ENCODE peak calls at places on chromosomes 6 and 20, in ten cellular contexts. M is foreskin keratinocyte; Q is heart right ventricle; I is A549; D is CD8-positive, alpha-beta T cell; R is coronary artery; L is brain microvascular endothelial cell; E is GM12878; Y is HCT116; H is HepG2. S is an unnamed sample.

GRCh38 chr6:46042355-46042999 is 26.8 kb upstream of the CLIC5 start:
- DNase-seq in M (no peak), Q (peak; percentile 36), I (peak; percentile 8), D (no peak), R (no peak), L (peak; percentile 50), E (no peak), Y (peak; percentile 58), H (peak; percentile 27), S (peak; percentile 36)

GRCh38 chr6:145544031-145544430 is 191.3 kb downstream of the EPM2A start:
- DNase-seq in M (peak; percentile 73), Q (no peak), I (peak; percentile 33), D (no peak), R (no peak), L (peak; percentile 35), E (no peak), Y (peak; percentile 16), H (no peak), S (peak; percentile 77)

GRCh38 chr6:56535626-56536025 is 107.1 kb downstream of the DST start:
- DNase-seq in M (no peak), Q (no peak), I (no peak), D (no peak), R (no peak), L (no peak), E (no peak), Y (no peak), H (no peak), S (no peak)

GRCh38 chr6:158040051-158040803 is 58.6 kb downstream of the SYNJ2 start:
- DNase-seq in M (peak; percentile 88), Q (no peak), I (peak; percentile 95), D (no peak), R (peak; percentile 82), L (peak; percentile 98), E (peak; percentile 58), Y (peak; percentile 83), H (peak; percentile 99), S (peak; percentile 75)

GRCh38 chr6:128337619-128338018 is 182.8 kb downstream of the PTPRK start:
- DNase-seq in M (no peak), Q (no peak), I (no peak), D (no peak), R (no peak), L (no peak), E (no peak), Y (no peak), H (no peak), S (no peak)

GRCh38 chr20:6828794-6829423 is 61.4 kb downstream of the BMP2 start:
- DNase-seq in M (peak; percentile 42), Q (peak; percentile 65), I (peak; percentile 63), D (peak; percentile 12), R (no peak), L (peak; percentile 68), E (peak; percentile 30), Y (peak; percentile 21), H (peak; percentile 74), S (peak; percentile 82)

GRCh38 chr20:48384147-48384818 is 443.5 kb downstream of the PREX1 start:
- DNase-seq in M (no peak), Q (no peak), I (peak; percentile 14), D (no peak), R (no peak), L (no peak), E (no peak), Y (peak; percentile 24), H (no peak), S (peak; percentile 77)

GRCh38 chr6:25295651-25296050 is 16.5 kb downstream of the CARMIL1 start:
- DNase-seq in M (no peak), Q (no peak), I (no peak), D (no peak), R (no peak), L (no peak), E (no peak), Y (no peak), H (no peak), S (no peak)

GRCh38 chr20:21684671-21685070 is 20.8 kb upstream of the PAX1 start:
- DNase-seq in M (no peak), Q (no peak), I (no peak), D (no peak), R (no peak), L (no peak), E (no peak), Y (no peak), H (no peak), S (no peak)

GRCh38 chr20:38536310-38536709 is 44.7 kb upstream of the ADIG start:
- DNase-seq in M (peak; percentile 69), Q (no peak), I (no peak), D (no peak), R (no peak), L (no peak), E (no peak), Y (no peak), H (no peak), S (peak; percentile 67)

GRCh38 chr20:4811257-4811656 is 89.5 kb downstream of the PRND start:
- DNase-seq in M (no peak), Q (no peak), I (no peak), D (no peak), R (no peak), L (no peak), E (no peak), Y (no peak), H (no peak), S (no peak)

GRCh38 chr20:41030536-41031242 is 2.1 kb downstream of the TOP1 start:
- DNase-seq in M (no peak), Q (no peak), I (no peak), D (no peak), R (no peak), L (no peak), E (no peak), Y (no peak), H (peak; percentile 24), S (peak; percentile 57)

GRCh38 chr6:42409582-42409981 is 42.1 kb downstream of the TRERF1 start:
- DNase-seq in M (no peak), Q (no peak), I (no peak), D (no peak), R (no peak), L (no peak), E (no peak), Y (no peak), H (no peak), S (no peak)

GRCh38 chr20:25470045-25470444 is 62.6 kb downstream of the GINS1 start:
- DNase-seq in M (no peak), Q (no peak), I (peak; percentile 60), D (peak; percentile 18), R (no peak), L (peak; percentile 19), E (peak; percentile 13), Y (peak; percentile 8), H (peak; percentile 57), S (peak; percentile 50)

GRCh38 chr20:3766381-3766780 is 1.2 kb downstream of the ADISSP start:
- DNase-seq in M (no peak), Q (no peak), I (no peak), D (no peak), R (no peak), L (no peak), E (no peak), Y (no peak), H (no peak), S (no peak)

GRCh38 chr6:72631480-72631879 is 9.6 kb downstream of the KCNQ5 start:
- DNase-seq in M (no peak), Q (no peak), I (no peak), D (no peak), R (no peak), L (no peak), E (no peak), Y (no peak), H (no peak), S (no peak)

GRCh38 chr20:50138479-50139393 is 14.8 kb downstream of the PEDS1 start:
- DNase-seq in M (no peak), Q (no peak), I (no peak), D (no peak), R (no peak), L (no peak), E (no peak), Y (no peak), H (peak; percentile 73), S (no peak)
- TF ChIP-seq CTCF in M (peak; percentile 58), Q (no peak), I (no peak), D (no peak), R (no peak), L (peak; percentile 55), E (no peak), Y (peak; percentile 7), H (peak; percentile 64), S (no peak)

GRCh38 chr20:45372646-45373352 is 5.3 kb downstream of the TP53TG5 start:
- DNase-seq in M (no peak), Q (no peak), I (no peak), D (no peak), R (peak; percentile 86), L (no peak), E (no peak), Y (no peak), H (no peak), S (no peak)
- H3K27ac ChIP-seq in M (no peak overlapping the region), Q (peak overlapping the region; percentile 59), I (no peak overlapping the region), D (peak overlapping the region; percentile 51), R (peak overlapping the region; percentile 69), L (no peak overlapping the region), E (no peak overlapping the region), Y (no peak overlapping the region), H (no peak overlapping the region), S (peak overlapping the region; percentile 51)

GRCh38 chr20:19212524-19213502 is at the start of gene SLC24A3:
- DNase-seq in M (no peak), Q (peak; percentile 54), I (peak; percentile 51), D (no peak), R (no peak), L (no peak), E (no peak), Y (no peak), H (peak; percentile 23), S (peak; percentile 8)
- TF ChIP-seq CTCF in M (peak; percentile 72), Q (peak; percentile 36), I (peak; percentile 17), D (no peak), R (peak; percentile 43), L (no peak), E (no peak), Y (no peak), H (peak; percentile 56), S (peak; percentile 42)

DNA sequence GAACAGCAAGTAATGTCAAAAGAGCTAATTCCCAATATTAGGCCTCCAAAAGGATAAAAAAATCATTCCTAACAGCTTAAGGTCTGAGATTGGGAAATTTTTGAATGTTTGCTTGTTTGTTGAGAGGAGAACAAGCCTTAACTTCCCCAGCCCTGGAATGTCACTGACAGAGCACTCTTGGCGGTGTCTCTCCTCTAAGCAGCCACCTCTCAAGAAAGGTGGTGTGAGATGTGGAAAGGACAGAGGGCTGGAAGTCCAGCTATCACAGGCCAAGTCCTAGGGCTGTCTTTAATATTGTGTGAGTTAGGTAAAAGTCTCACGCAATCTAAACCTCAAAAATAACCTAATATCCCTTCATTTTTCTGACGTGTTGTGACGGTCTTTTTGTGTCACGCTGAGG is 101.6 kb downstream of the MTFR2 start:
- DNase-seq in M (no peak), Q (no peak), I (no peak), D (no peak), R (no peak), L (no peak), E (no peak), Y (no peak), H (no peak), S (no peak)
- H3K27ac ChIP-seq in M (no peak overlapping the region), Q (no peak overlapping the region), I (peak overlapping the region; percentile 20), D (no peak overlapping the region), R (no peak overlapping the region), L (no peak overlapping the region), E (no peak overlapping the region), Y (no peak overlapping the region), H (no peak overlapping the region), S (no peak overlapping the region)

GRCh38 chr6:10250655-10251220 is 164.1 kb downstream of the TFAP2A start:
- DNase-seq in M (no peak), Q (no peak), I (no peak), D (no peak), R (no peak), L (no peak), E (no peak), Y (no peak), H (no peak), S (no peak)

GRCh38 chr6:10248378-10248843 is 166.5 kb downstream of the TFAP2A start:
- DNase-seq in M (no peak), Q (no peak), I (no peak), D (no peak), R (no peak), L (peak; percentile 81), E (no peak), Y (no peak), H (no peak), S (no peak)
- TF ChIP-seq CTCF in M (peak; percentile 51), Q (no peak), I (no peak), D (no peak), R (no peak), L (peak; percentile 13), E (no peak), Y (peak; percentile 37), H (no peak), S (no peak)